ENCODE peak calls at places on chromosomes 5 and 9, in eight cellular contexts. S is gastrocnemius medialis; C is heart left ventricle; L is spleen; O is CD8-positive, alpha-beta T cell; V is foreskin fibroblast; M is ovary; R is thyroid gland. Q is an unnamed sample.
A peak's percentile ranks its signal among the peaks of the same experiment; 100 is the strongest.

GRCh38 chr9:33393581-33393980 is 8.8 kb downstream of the AQP7 start:
- DNase-seq in S (peak; percentile 52), C (peak; percentile 82), L (no peak), O (no peak), V (no peak), M (peak; percentile 61), R (peak; percentile 56), Q (no peak)

GRCh38 chr9:105484226-105484625 is 36.4 kb downstream of the FSD1L start:
- DNase-seq in S (no peak), C (no peak), L (no peak), O (no peak), V (no peak), M (no peak), R (no peak), Q (no peak)

GRCh38 chr9:34454571-34455065 is 3.8 kb downstream of the FAM219A start:
- DNase-seq in S (peak; percentile 41), C (peak; percentile 59), L (no peak), O (no peak), V (peak; percentile 73), M (no peak), R (no peak), Q (peak; percentile 82)

GRCh38 chr5:38789134-38789533 is 56.7 kb upstream of the OSMR start:
- DNase-seq in S (no peak), C (no peak), L (no peak), O (no peak), V (no peak), M (no peak), R (no peak), Q (peak; percentile 79)

GRCh38 chr9:86747711-86748110 is 199.6 kb downstream of the GAS1 start:
- DNase-seq in S (no peak), C (no peak), L (no peak), O (no peak), V (no peak), M (no peak), R (no peak), Q (no peak)

GRCh38 chr5:180644825-180645608 is 4.4 kb downstream of the FLT4 start:
- DNase-seq in S (no peak), C (no peak), L (peak; percentile 90), O (no peak), V (no peak), M (no peak), R (peak; percentile 25), Q (no peak)

GRCh38 chr9:35538361-35539234 is 48.7 kb downstream of the RUSC2 start:
- DNase-seq in S (peak; percentile 57), C (peak; percentile 81), L (peak; percentile 82), O (no peak), V (peak; percentile 83), M (peak; percentile 81), R (peak; percentile 69), Q (peak; percentile 23)

GRCh38 chr9:75147638-75148037 is 59.3 kb downstream of the OSTF1 start:
- DNase-seq in S (no peak), C (no peak), L (no peak), O (no peak), V (peak; percentile 33), M (no peak), R (no peak), Q (peak; percentile 10)

GRCh38 chr5:148398698-148399121 is 15.0 kb downstream of the FBXO38 start:
- DNase-seq in S (no peak), C (no peak), L (no peak), O (no peak), V (no peak), M (no peak), R (no peak), Q (peak; percentile 40)

GRCh38 chr9:104279535-104280215 is 185.6 kb downstream of the SMC2 start:
- DNase-seq in S (no peak), C (no peak), L (no peak), O (no peak), V (no peak), M (no peak), R (no peak), Q (peak; percentile 27)

GRCh38 chr9:89597711-89598707 is 6.8 kb upstream of the GADD45G start:
- DNase-seq in S (peak; percentile 52), C (peak; percentile 43), L (no peak), O (peak; percentile 51), V (peak; percentile 41), M (peak; percentile 59), R (peak; percentile 63), Q (peak; percentile 45)

GRCh38 chr5:87390576-87391199 is 22.0 kb downstream of the CCNH start:
- DNase-seq in S (no peak), C (no peak), L (no peak), O (no peak), V (no peak), M (no peak), R (no peak), Q (no peak)

GRCh38 chr5:102799017-102799416 is 43.9 kb downstream of the PAM start:
- DNase-seq in S (no peak), C (no peak), L (no peak), O (no peak), V (no peak), M (no peak), R (no peak), Q (peak; percentile 18)

GRCh38 chr5:143648696-143649095 is 163.3 kb upstream of the HMHB1 start:
- DNase-seq in S (no peak), C (no peak), L (no peak), O (no peak), V (no peak), M (no peak), R (peak; percentile 42), Q (no peak)

DNA sequence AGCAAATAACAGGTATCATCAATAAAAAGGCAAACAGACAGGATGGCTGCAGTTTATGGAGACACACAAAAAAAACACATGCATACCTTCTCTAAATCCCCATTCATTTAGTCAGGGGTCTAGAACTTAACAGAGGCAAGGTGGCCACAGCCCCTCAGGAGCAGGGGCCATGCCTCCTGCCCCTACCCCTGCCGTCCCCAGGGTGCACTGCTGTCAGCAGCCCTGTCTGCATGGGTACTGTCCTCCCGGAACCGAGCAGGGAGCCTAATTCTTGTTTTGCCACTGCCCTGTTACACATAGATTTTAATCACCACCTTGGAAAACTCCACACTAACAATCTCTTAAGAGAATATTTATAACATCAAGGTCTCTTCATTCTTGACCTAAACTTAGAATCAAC is 39.0 kb downstream of the ADAMTS12 start:
- DNase-seq in S (no peak), C (no peak), L (no peak), O (no peak), V (no peak), M (no peak), R (no peak), Q (no peak)
- H3K4me3 ChIP-seq in S (no peak overlapping the region), C (no peak overlapping the region), L (no peak overlapping the region), O (no peak overlapping the region), V (no peak overlapping the region), M (no peak overlapping the region), R (no peak overlapping the region), Q (no peak overlapping the region)

GRCh38 chr5:154967419-154968024 is 26.6 kb downstream of the MRPL22 start:
- DNase-seq in S (no peak), C (no peak), L (no peak), O (no peak), V (peak; percentile 8), M (no peak), R (no peak), Q (peak; percentile 18)
- TF ChIP-seq CTCF in S (peak; percentile 37), C (peak; percentile 52), L (peak; percentile 58), O (peak; percentile 31), V (peak; percentile 51), M (no peak), R (no peak), Q (peak; percentile 44)

GRCh38 chr9:18610956-18611355 is 137.0 kb downstream of the ADAMTSL1 start:
- DNase-seq in S (no peak), C (no peak), L (no peak), O (no peak), V (no peak), M (no peak), R (no peak), Q (no peak)
- H3K4me3 ChIP-seq in S (no peak overlapping the region), C (no peak overlapping the region), L (no peak overlapping the region), O (no peak overlapping the region), V (no peak overlapping the region), M (no peak overlapping the region), R (no peak overlapping the region), Q (no peak overlapping the region)

GRCh38 chr5:151459680-151460079 is 12.3 kb downstream of the SLC36A1 start:
- DNase-seq in S (no peak), C (no peak), L (no peak), O (no peak), V (peak; percentile 36), M (no peak), R (no peak), Q (no peak)
- TF ChIP-seq CTCF in S (no peak), C (no peak), L (no peak), O (no peak), V (peak; percentile 23), M (no peak), R (no peak), Q (no peak)

DNA sequence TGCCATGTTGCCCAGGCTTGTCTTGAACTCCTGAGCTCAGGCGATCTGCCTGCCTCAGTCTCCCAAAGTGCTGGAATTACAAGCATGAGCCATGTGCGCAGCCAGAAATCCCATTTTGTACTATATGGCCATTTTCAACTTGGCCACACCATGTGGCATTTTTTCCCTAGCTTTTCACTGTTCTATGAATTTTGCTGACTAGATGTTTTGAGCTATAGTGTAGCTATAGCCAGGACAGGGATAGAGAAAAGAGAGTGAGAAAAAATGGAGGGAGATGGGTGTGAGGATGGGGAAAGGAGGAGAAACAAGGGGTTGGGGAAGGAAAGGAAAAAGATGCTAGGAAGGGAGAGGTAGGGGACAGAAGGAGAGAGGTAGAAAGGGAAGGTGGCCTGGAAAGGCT is 46.4 kb downstream of the DMXL1 start:
- DNase-seq in S (no peak), C (no peak), L (no peak), O (no peak), V (no peak), M (no peak), R (no peak), Q (no peak)
- H3K4me3 ChIP-seq in S (no peak overlapping the region), C (no peak overlapping the region), L (no peak overlapping the region), O (no peak overlapping the region), V (no peak overlapping the region), M (no peak overlapping the region), R (no peak overlapping the region), Q (no peak overlapping the region)

Q was measured in bronchial epithelial cell.